ENCODE peak calls at places on chromosomes 7 and 10, in seven cellular contexts. Y, E, A, I, H, G and U are unnamed samples.

GRCh38 chr7:141262101-141262819 is 188.4 kb downstream of the TMEM178B start:
- DNase-seq in G (no peak), E (no peak), I (no peak), A (no peak), H (peak), Y (peak), U (no peak)

GRCh38 chr7:21704362-21704761 is 161.5 kb downstream of the DNAH11 start:
- DNase-seq in I (no peak), E (no peak), Y (no peak), A (no peak), H (no peak), G (no peak), U (no peak)

GRCh38 chr7:138919256-138919655 is 61.9 kb downstream of the KIAA1549 start:
- DNase-seq in Y (no peak), A (no peak), H (no peak), E (no peak), G (no peak), I (no peak), U (no peak)

GRCh38 chr10:117374506-117375359 is 507 bp downstream of the PDZD8 start:
- DNase-seq in Y (peak), I (no peak), H (peak), G (no peak), A (no peak), E (no peak), U (peak)

GRCh38 chr10:114022292-114022691 is 21.4 kb upstream of the ADRB1 start:
- DNase-seq in H (peak), Y (no peak), E (no peak), A (no peak), I (no peak), G (no peak), U (no peak)

GRCh38 chr10:784759-785538 is 95.5 kb upstream of the DIP2C start:
- DNase-seq in G (no peak), I (no peak), Y (peak), A (peak), H (no peak), E (no peak), U (no peak)

GRCh38 chr7:105775580-105775979 is 100.8 kb downstream of the ATXN7L1 start:
- DNase-seq in Y (no peak), H (no peak), G (no peak), I (no peak), A (no peak), E (no peak), U (no peak)

GRCh38 chr7:48025630-48026029 is 3.3 kb downstream of the SUN3 start:
- DNase-seq in A (no peak), G (peak), Y (no peak), I (no peak), E (no peak), H (no peak), U (no peak)

GRCh38 chr10:116053910-116054309 is 219.1 kb downstream of the GFRA1 start:
- DNase-seq in H (no peak), Y (no peak), G (no peak), E (no peak), I (no peak), A (no peak), U (no peak)

GRCh38 chr10:78552261-78552811 is 516.4 kb upstream of the ZMIZ1 start:
- DNase-seq in Y (no peak), H (no peak), A (no peak), I (no peak), G (no peak), E (no peak), U (no peak)

GRCh38 chr7:23604296-23604640 is 7.1 kb downstream of the CCDC126 start:
- DNase-seq in H (no peak), E (no peak), Y (no peak), A (no peak), I (no peak), G (no peak), U (no peak)

GRCh38 chr7:137754076-137754851 is 92.5 kb downstream of the DGKI start:
- DNase-seq in H (no peak), E (peak), G (no peak), A (no peak), Y (no peak), I (no peak), U (no peak)

GRCh38 chr10:33657154-33657900 is 322.9 kb upstream of the NRP1 start:
- DNase-seq in I (no peak), G (peak), H (no peak), A (no peak), Y (peak), E (no peak), U (no peak)

GRCh38 chr10:125102216-125102615 is 58.1 kb downstream of the CTBP2 start:
- DNase-seq in Y (no peak), G (peak), E (no peak), A (no peak), I (no peak), H (no peak), U (no peak)

GRCh38 chr10:38118072-38118807 is 24.1 kb downstream of the ZNF37A start:
- DNase-seq in E (no peak), G (no peak), Y (no peak), H (peak), A (peak), I (no peak), U (no peak)

GRCh38 chr7:133936074-133936473 is 191.1 kb upstream of the LRGUK start:
- DNase-seq in A (no peak), E (no peak), Y (no peak), H (no peak), I (no peak), G (no peak), U (no peak)

GRCh38 chr7:136528329-136528728 is 340.1 kb upstream of the CHRM2 start:
- DNase-seq in I (no peak), A (no peak), Y (no peak), G (no peak), E (no peak), H (no peak), U (no peak)

GRCh38 chr10:100403734-100404133 is 56.7 kb downstream of the SCD start:
- DNase-seq in Y (no peak), E (no peak), H (no peak), I (no peak), A (no peak), G (no peak), U (no peak)

GRCh38 chr7:123285076-123285700 is 85.4 kb upstream of the SLC13A1 start:
- DNase-seq in I (no peak), E (no peak), Y (no peak), H (no peak), A (no peak), G (no peak), U (peak)

GRCh38 chr10:5434017-5434753 is 21.8 kb downstream of the NET1 start:
- DNase-seq in A (peak), H (peak), I (no peak), Y (peak), E (no peak), G (peak), U (no peak)

GRCh38 chr10:13743101-13743693 is 156.4 kb downstream of the PRPF18 start:
- DNase-seq in G (no peak), I (no peak), A (no peak), E (peak), Y (no peak), H (no peak), U (no peak)

GRCh38 chr7:18976715-18977466 is 140.5 kb downstream of the TWIST1 start:
- DNase-seq in G (no peak), Y (no peak), E (no peak), A (no peak), I (no peak), H (no peak), U (no peak)

GRCh38 chr10:66246177-66246576 is 679.7 kb upstream of the LRRTM3 start:
- DNase-seq in H (no peak), G (no peak), I (no peak), A (no peak), E (no peak), Y (no peak), U (no peak)

GRCh38 chr10:1745794-1746456 is 8.6 kb upstream of the ADARB2 start:
- DNase-seq in E (no peak), I (no peak), G (no peak), Y (peak), A (no peak), H (no peak), U (no peak)

GRCh38 chr7:33459340-33459751 is 330.0 kb downstream of the BBS9 start:
- DNase-seq in G (peak), H (peak), Y (peak), A (peak), I (no peak), E (no peak), U (peak)

GRCh38 chr7:155931386-155932085 is 119.3 kb upstream of the SHH start:
- DNase-seq in H (no peak), A (no peak), I (no peak), G (no peak), Y (no peak), E (no peak), U (no peak)

GRCh38 chr10:98262571-98262970 is 5.4 kb downstream of the LOXL4 start:
- DNase-seq in H (no peak), G (no peak), A (peak), E (no peak), I (no peak), Y (peak), U (no peak)

GRCh38 chr7:73451780-73452398 is 18.3 kb downstream of the FZD9 start:
- DNase-seq in H (peak), G (peak), I (peak), Y (peak), A (peak), E (peak), U (no peak)

GRCh38 chr7:55400191-55400590 is 35.1 kb downstream of the LANCL2 start:
- DNase-seq in H (no peak), I (no peak), A (no peak), G (no peak), Y (no peak), E (no peak), U (no peak)

DNA sequence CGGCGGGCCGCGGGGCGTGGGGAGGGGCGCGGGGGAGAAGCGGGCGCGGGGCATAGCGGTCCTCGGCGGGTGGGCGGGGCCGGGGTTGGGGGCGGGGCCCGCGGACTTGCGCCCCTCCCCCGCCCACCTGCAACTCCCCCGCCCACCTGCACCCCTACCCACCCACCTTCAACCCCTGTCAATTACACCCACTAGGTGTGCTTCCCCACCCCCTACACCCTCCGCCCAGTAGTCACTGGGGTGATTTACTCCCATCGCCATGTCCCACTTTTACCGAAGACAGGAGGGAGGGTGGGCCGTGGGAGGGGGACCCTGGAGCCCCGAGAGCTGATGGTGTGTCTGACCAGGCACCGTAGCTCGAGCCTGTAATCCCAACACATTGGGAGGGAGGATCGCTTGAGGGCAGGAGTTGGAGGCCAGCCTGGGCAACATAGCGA is 559 bp downstream of the KCTD7 start:
- DNase-seq in G (no peak), I (no peak), Y (no peak), E (no peak), A (no peak), H (no peak), U (no peak)
- TF ChIP-seq JUND in G (no peak), I (no peak), Y (no peak), E (no peak), A (no peak), H (no peak), U (no peak)

GRCh38 chr7:70434821-70435220 is 697.1 kb upstream of the GALNT17 start:
- DNase-seq in I (no peak), A (no peak), H (no peak), E (no peak), G (no peak), Y (no peak), U (no peak)

GRCh38 chr7:70432567-70433001 is 699.4 kb upstream of the GALNT17 start:
- DNase-seq in H (no peak), E (no peak), G (no peak), A (no peak), Y (no peak), I (no peak), U (no peak)

GRCh38 chr7:70435634-70436033 is 696.3 kb upstream of the GALNT17 start:
- DNase-seq in A (no peak), G (no peak), H (no peak), I (no peak), E (no peak), Y (no peak), U (no peak)

GRCh38 chr7:70436815-70437350 is 695.1 kb upstream of the GALNT17 start:
- DNase-seq in G (no peak), A (no peak), Y (peak), I (no peak), E (no peak), H (peak), U (no peak)

GRCh38 chr7:70434376-70434775 is 697.6 kb upstream of the GALNT17 start:
- DNase-seq in Y (no peak), A (no peak), G (no peak), I (peak), E (no peak), H (no peak), U (no peak)
- TF ChIP-seq JUND in Y (no peak), A (no peak), G (no peak), I (no peak), E (no peak), H (no peak), U (no peak)

GRCh38 chr7:149849174-149849573 is 11.0 kb downstream of the ZNF862 start:
- DNase-seq in H (no peak), E (no peak), A (no peak), G (no peak), Y (no peak), I (no peak), U (no peak)
- TF ChIP-seq JUND in H (no peak), E (no peak), A (no peak), G (no peak), Y (no peak), I (no peak), U (no peak)

GRCh38 chr7:101435461-101436225 is 73.0 kb downstream of the COL26A1 start:
- DNase-seq in I (no peak), E (no peak), H (no peak), Y (peak), A (no peak), G (no peak), U (peak)
- TF ChIP-seq JUND in I (no peak), E (no peak), H (no peak), Y (no peak), A (no peak), G (no peak), U (no peak)